ENCODE peak calls at places on chromosomes 5 and 9, in seven cellular contexts. E is SK-N-SH, J is H1, P is K562, Y is GM12878, M is HCT116, W is HepG2. C is an unnamed sample.

GRCh38 chr5:27007121-27007520 is 31.3 kb downstream of the CDH9 start:
- DNase-seq in E (no peak), J (no peak), P (no peak), Y (no peak), M (no peak), W (no peak), C (no peak)

GRCh38 chr5:53323943-53324642 is 156.3 kb upstream of the FST start:
- DNase-seq in E (no peak), J (no peak), P (no peak), Y (peak), M (no peak), W (peak), C (no peak)

GRCh38 chr9:116372786-116373185 is 219.2 kb downstream of the PAPPA start:
- DNase-seq in E (no peak), J (no peak), P (no peak), Y (no peak), M (no peak), W (no peak), C (no peak)

GRCh38 chr5:3564827-3565560 is 30.6 kb upstream of the IRX1 start:
- DNase-seq in E (no peak), J (no peak), P (no peak), Y (no peak), M (no peak), W (no peak), C (no peak)

GRCh38 chr9:92295827-92296258 is 2.3 kb upstream of the IARS1 start:
- DNase-seq in E (no peak), J (no peak), P (peak), Y (no peak), M (no peak), W (no peak), C (no peak)

GRCh38 chr9:105333076-105333475 is 88.6 kb downstream of the SLC44A1 start:
- DNase-seq in E (no peak), J (no peak), P (no peak), Y (no peak), M (no peak), W (no peak), C (no peak)

GRCh38 chr5:34521628-34522290 is 134.4 kb upstream of the RAI14 start:
- DNase-seq in E (no peak), J (no peak), P (no peak), Y (no peak), M (no peak), W (peak), C (no peak)

GRCh38 chr9:137224850-137225694 is at the start of gene CYSRT1:
- DNase-seq in E (no peak), J (no peak), P (peak), Y (no peak), M (no peak), W (no peak), C (no peak)

GRCh38 chr9:89277454-89277853 is 33.5 kb upstream of the CKS2 start:
- DNase-seq in E (no peak), J (no peak), P (no peak), Y (peak), M (no peak), W (no peak), C (no peak)

GRCh38 chr9:89277043-89277442 is 34.0 kb upstream of the CKS2 start:
- DNase-seq in E (no peak), J (no peak), P (no peak), Y (no peak), M (no peak), W (no peak), C (no peak)

GRCh38 chr9:89273528-89274279 is 37.3 kb upstream of the CKS2 start:
- DNase-seq in E (no peak), J (no peak), P (no peak), Y (no peak), M (no peak), W (no peak), C (no peak)

GRCh38 chr9:89278551-89278950 is 32.4 kb upstream of the CKS2 start:
- DNase-seq in E (no peak), J (no peak), P (no peak), Y (no peak), M (no peak), W (no peak), C (no peak)

DNA sequence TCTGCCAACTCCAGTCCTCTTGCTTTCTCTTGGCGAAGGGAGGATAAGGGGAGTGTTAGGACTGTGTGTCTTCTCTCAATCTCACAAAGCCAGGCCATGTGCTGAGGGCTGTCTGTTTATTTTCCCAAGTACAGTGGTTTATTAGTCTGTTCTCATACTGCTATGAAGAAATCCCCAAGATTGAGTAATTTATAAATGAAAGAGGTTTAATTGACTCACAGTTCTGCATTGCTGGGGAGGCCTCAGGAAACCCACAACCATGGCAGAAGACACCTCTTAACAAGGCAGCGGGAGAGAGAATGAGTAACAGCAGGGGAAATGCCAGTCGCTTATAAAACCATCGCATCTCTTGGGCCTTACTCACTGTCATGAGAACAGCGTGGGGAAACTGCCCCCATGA is 36.2 kb upstream of the CKS2 start:
- DNase-seq in E (no peak), J (no peak), P (no peak), Y (no peak), M (no peak), W (no peak), C (no peak)
- TF ChIP-seq YY1 in E (no peak), J (no peak), P (no peak), Y (no peak), M (no peak), W (no peak), C (no peak)

DNA sequence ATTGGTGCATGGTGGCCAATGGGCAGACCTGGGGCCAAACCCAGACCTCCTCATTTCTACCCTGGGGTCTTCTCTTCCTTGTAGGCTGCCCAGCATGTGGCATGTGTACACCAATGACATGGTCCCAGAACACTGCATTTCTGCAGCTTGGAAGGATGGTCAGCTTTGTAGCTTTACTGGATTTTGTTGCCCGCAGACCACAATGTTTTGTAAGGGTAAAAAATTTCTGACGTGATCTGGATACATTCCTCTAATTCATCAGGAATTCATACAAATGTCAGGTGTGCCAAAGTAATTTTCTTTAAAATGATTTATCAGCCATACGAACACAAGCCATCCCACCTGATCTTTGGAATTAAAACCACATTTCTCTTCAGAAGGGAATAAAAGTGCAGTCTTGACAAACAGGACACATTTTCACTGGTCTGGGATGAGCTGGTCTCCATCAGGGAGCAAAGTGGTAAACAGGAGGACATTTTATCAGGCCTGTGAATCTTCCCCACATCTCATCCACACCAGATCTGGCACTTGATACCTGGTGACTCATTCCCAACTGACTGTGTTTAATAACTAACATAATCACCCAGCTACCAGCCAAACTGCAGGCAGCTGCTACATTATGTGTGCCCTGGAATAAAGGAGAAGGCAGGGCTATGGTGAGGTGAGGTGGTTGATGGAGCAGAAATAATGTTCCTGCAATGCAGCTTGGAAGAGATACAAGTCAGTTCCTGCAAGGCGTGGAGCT is 103.9 kb downstream of the SPOCK1 start:
- DNase-seq in E (peak), J (no peak), P (no peak), Y (no peak), M (no peak), W (no peak), C (no peak)
- TF ChIP-seq YY1 in E (no peak), J (no peak), P (no peak), Y (no peak), M (no peak), W (no peak), C (no peak)

DNA sequence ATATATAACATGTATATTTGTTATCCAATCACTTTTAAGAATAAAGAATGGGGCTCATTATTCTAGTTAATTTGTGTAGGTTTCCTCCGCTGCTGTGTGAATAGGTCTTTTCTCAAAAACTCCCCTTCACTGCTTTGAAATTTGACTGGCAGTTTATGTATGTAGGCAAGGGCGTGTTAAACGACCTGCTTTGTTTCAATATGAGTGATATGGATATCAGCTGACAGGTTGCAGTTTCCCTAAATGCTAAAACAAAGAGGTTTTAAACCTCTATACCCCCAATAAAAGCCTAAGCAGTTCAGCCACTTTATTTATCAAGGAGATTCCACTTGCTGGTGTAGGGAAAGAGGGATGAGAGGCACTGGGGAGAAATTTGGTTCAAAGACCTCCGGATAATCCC is 159.6 kb downstream of the TMEM167A start:
- DNase-seq in E (no peak), J (no peak), P (no peak), Y (no peak), M (no peak), W (no peak), C (no peak)
- TF ChIP-seq YY1 in E (no peak), J (no peak), P (no peak), Y (no peak), M (no peak), W (no peak), C (no peak)

GRCh38 chr9:135581636-135582426 is 20.3 kb downstream of the PAEP start:
- DNase-seq in E (no peak), J (no peak), P (no peak), Y (no peak), M (no peak), W (no peak), C (no peak)

GRCh38 chr9:135582541-135582940 is 21.0 kb downstream of the PAEP start:
- DNase-seq in E (no peak), J (no peak), P (no peak), Y (no peak), M (no peak), W (no peak), C (no peak)

GRCh38 chr9:135579889-135580660 is 18.5 kb downstream of the PAEP start:
- DNase-seq in E (no peak), J (no peak), P (no peak), Y (no peak), M (no peak), W (no peak), C (no peak)

GRCh38 chr9:135579356-135579755 is 17.8 kb downstream of the PAEP start:
- DNase-seq in E (no peak), J (no peak), P (no peak), Y (no peak), M (no peak), W (no peak), C (no peak)

DNA sequence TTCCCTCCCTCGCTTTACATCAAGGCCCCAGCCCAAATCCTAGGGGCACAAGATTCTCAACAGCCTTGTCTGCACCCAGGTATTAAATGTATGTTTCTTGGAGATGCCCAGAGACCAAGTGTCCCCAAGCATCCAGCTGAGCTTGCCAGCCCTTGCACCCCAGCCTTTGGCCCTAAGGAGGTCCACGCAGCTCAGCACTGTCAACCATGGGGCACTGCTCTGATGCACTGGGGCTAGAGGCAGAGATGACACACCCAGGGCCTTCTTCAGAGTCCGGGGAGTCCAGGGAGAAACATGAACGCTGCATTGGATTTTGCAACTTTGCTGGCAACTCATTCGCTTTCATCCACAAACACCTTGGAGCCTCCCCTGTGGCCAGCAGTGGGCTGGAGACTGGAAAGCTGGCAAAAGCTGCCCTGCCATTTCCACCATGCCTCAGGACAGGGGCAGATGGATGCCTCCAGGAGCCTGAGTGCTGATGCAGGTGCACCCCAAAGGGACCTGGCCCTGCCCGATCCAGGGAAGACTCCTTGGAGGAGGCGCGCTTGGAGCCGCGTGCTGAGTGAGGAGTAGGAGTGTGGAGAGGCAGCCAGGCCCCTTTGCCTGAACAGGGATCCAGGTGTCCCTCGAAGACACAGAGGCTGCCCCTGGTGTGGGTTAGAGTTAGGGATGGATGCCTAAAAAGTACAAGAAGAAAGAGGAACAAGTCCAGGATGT is 19.3 kb downstream of the PAEP start:
- DNase-seq in E (no peak), J (no peak), P (no peak), Y (no peak), M (no peak), W (no peak), C (no peak)
- TF ChIP-seq YY1 in E (no peak), J (no peak), P (no peak), Y (no peak), M (no peak), W (no peak), C (no peak)

GRCh38 chr5:103258957-103259704 is 568 bp downstream of the MACIR start:
- DNase-seq in E (peak), J (no peak), P (peak), Y (no peak), M (no peak), W (peak), C (peak)
- TF ChIP-seq YY1 in E (peak), J (no peak), P (peak), Y (peak), M (no peak), W (peak), C (no peak)

DNA sequence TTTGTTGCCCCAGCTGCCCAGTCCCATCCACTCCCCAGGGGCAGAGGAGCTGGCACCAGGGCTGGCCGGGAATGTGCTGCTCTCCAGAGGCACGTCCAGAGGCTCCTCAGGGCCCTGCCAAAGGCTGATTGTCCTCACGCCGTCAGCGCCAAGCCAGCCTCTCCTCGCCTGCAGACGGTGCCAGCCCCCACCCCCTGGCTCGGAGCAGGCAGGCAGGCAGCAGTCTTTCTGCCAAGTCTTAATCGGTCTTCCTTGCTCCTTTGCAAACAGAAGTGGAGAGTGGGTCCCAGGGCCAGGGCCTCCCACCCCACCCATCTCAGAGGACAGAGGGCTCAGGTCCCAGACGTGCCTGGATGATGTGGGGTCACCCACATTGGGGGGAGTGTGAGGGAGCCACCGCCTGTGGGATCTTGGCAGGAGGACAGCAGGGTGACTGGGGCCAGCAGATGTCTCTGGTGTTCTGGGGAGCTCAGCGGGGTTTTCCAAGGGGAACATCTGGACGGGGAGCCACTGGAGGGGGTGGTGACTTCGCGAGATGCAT is 36.3 kb downstream of the FAM163B start:
- DNase-seq in E (peak), J (no peak), P (no peak), Y (no peak), M (no peak), W (no peak), C (no peak)
- TF ChIP-seq YY1 in E (no peak), J (no peak), P (no peak), Y (no peak), M (no peak), W (no peak), C (no peak)

GRCh38 chr9:21395778-21396717 is 10.8 kb upstream of the IFNA2 start:
- DNase-seq in E (peak), J (no peak), P (no peak), Y (no peak), M (peak), W (peak), C (no peak)
- TF ChIP-seq YY1 in E (no peak), J (no peak), P (no peak), Y (peak), M (no peak), W (no peak), C (no peak)

GRCh38 chr9:26935847-26936246 is 11.2 kb downstream of the PLAA start:
- DNase-seq in E (no peak), J (no peak), P (no peak), Y (no peak), M (no peak), W (no peak), C (no peak)
- TF ChIP-seq YY1 in E (no peak), J (no peak), P (no peak), Y (no peak), M (no peak), W (no peak), C (no peak)

GRCh38 chr9:2662496-2662895 is 40.9 kb downstream of the VLDLR start:
- DNase-seq in E (peak), J (no peak), P (no peak), Y (no peak), M (no peak), W (no peak), C (peak)
- TF ChIP-seq YY1 in E (no peak), J (no peak), P (no peak), Y (no peak), M (no peak), W (no peak), C (no peak)

GRCh38 chr5:141260458-141261237 is 15.5 kb downstream of the PCDHB15 start:
- DNase-seq in E (no peak), J (no peak), P (no peak), Y (no peak), M (no peak), W (no peak), C (no peak)
- TF ChIP-seq YY1 in E (no peak), J (no peak), P (no peak), Y (no peak), M (no peak), W (no peak), C (no peak)